ENCODE peak calls at places on chromosome 22, in eight cellular contexts. One of them, this sample, is unnamed.

GRCh38 chr22:19705181-19705934 is 8.9 kb upstream of the SEPTIN5 start:
- DNase-seq in uterus: no peak
- DNase-seq in A549: no peak
- DNase-seq in adrenal gland: no peak
- DNase-seq in heart left ventricle: no peak
- DNase-seq in endothelial cell of umbilical vein: no peak
- DNase-seq in K562: peak; percentile 43
- DNase-seq in IMR-90: no peak
- DNase-seq in this sample: no peak

GRCh38 chr22:29626497-29627195 is 23.2 kb downstream of the NF2 start:
- DNase-seq in uterus: no peak
- DNase-seq in A549: no peak
- DNase-seq in adrenal gland: no peak
- DNase-seq in heart left ventricle: no peak
- DNase-seq in endothelial cell of umbilical vein: no peak
- DNase-seq in K562: no peak
- DNase-seq in IMR-90: peak; percentile 91
- DNase-seq in this sample: no peak

GRCh38 chr22:44721206-44721605 is 19.2 kb downstream of the PRR5 start:
- DNase-seq in uterus: no peak
- DNase-seq in A549: no peak
- DNase-seq in adrenal gland: no peak
- DNase-seq in heart left ventricle: no peak
- DNase-seq in endothelial cell of umbilical vein: no peak
- DNase-seq in K562: peak; percentile 14
- DNase-seq in IMR-90: no peak
- DNase-seq in this sample: no peak

GRCh38 chr22:32590556-32590955 is 115.9 kb downstream of the FBXO7 start:
- DNase-seq in uterus: no peak
- DNase-seq in A549: no peak
- DNase-seq in adrenal gland: no peak
- DNase-seq in heart left ventricle: no peak
- DNase-seq in endothelial cell of umbilical vein: no peak
- DNase-seq in K562: no peak
- DNase-seq in IMR-90: peak; percentile 63
- DNase-seq in this sample: no peak

GRCh38 chr22:23251445-23252093 is 71.3 kb downstream of the BCR start:
- DNase-seq in uterus: no peak
- DNase-seq in A549: peak; percentile 9
- DNase-seq in adrenal gland: peak; percentile 76
- DNase-seq in heart left ventricle: no peak
- DNase-seq in endothelial cell of umbilical vein: no peak
- DNase-seq in K562: peak; percentile 94
- DNase-seq in IMR-90: peak; percentile 45
- DNase-seq in this sample: no peak

GRCh38 chr22:45915841-45916240 is 61.1 kb downstream of the WNT7B start:
- DNase-seq in uterus: no peak
- DNase-seq in A549: no peak
- DNase-seq in adrenal gland: no peak
- DNase-seq in heart left ventricle: no peak
- DNase-seq in endothelial cell of umbilical vein: no peak
- DNase-seq in K562: no peak
- DNase-seq in IMR-90: no peak
- DNase-seq in this sample: no peak

GRCh38 chr22:19621372-19622060 is 92.8 kb upstream of the SEPTIN5 start:
- DNase-seq in uterus: no peak
- DNase-seq in A549: no peak
- DNase-seq in adrenal gland: no peak
- DNase-seq in heart left ventricle: no peak
- DNase-seq in endothelial cell of umbilical vein: peak; percentile 53
- DNase-seq in K562: no peak
- DNase-seq in IMR-90: no peak
- DNase-seq in this sample: no peak

GRCh38 chr22:45651931-45652528 is 19.6 kb upstream of the ATXN10 start:
- DNase-seq in uterus: no peak
- DNase-seq in A549: no peak
- DNase-seq in adrenal gland: no peak
- DNase-seq in heart left ventricle: no peak
- DNase-seq in endothelial cell of umbilical vein: no peak
- DNase-seq in K562: no peak
- DNase-seq in IMR-90: no peak
- DNase-seq in this sample: no peak

GRCh38 chr22:41092847-41093371 is 517 bp downstream of the EP300 start:
- DNase-seq in uterus: no peak
- DNase-seq in A549: peak; percentile 29
- DNase-seq in adrenal gland: peak; percentile 31
- DNase-seq in heart left ventricle: peak; percentile 53
- DNase-seq in endothelial cell of umbilical vein: peak; percentile 50
- DNase-seq in K562: peak; percentile 44
- DNase-seq in IMR-90: peak; percentile 20
- DNase-seq in this sample: no peak

GRCh38 chr22:41561335-41561734 is 525 bp downstream of the CSDC2 start:
- DNase-seq in uterus: no peak
- DNase-seq in A549: no peak
- DNase-seq in adrenal gland: no peak
- DNase-seq in heart left ventricle: peak; percentile 54
- DNase-seq in endothelial cell of umbilical vein: no peak
- DNase-seq in K562: no peak
- DNase-seq in IMR-90: no peak
- DNase-seq in this sample: no peak

GRCh38 chr22:36950797-36951590 is 37.6 kb downstream of the CSF2RB start:
- DNase-seq in uterus: no peak
- DNase-seq in A549: no peak
- DNase-seq in adrenal gland: no peak
- DNase-seq in heart left ventricle: no peak
- DNase-seq in endothelial cell of umbilical vein: no peak
- DNase-seq in K562: no peak
- DNase-seq in IMR-90: no peak
- DNase-seq in this sample: no peak

GRCh38 chr22:43820671-43821305 is 8.7 kb upstream of the EFCAB6 start:
- DNase-seq in uterus: no peak
- DNase-seq in A549: no peak
- DNase-seq in adrenal gland: peak; percentile 9
- DNase-seq in heart left ventricle: no peak
- DNase-seq in endothelial cell of umbilical vein: no peak
- DNase-seq in K562: no peak
- DNase-seq in IMR-90: no peak
- DNase-seq in this sample: no peak

GRCh38 chr22:46416537-46417267 is 81.2 kb downstream of the TRMU start:
- DNase-seq in uterus: no peak
- DNase-seq in A549: no peak
- DNase-seq in adrenal gland: no peak
- DNase-seq in heart left ventricle: peak; percentile 23
- DNase-seq in endothelial cell of umbilical vein: no peak
- DNase-seq in K562: no peak
- DNase-seq in IMR-90: no peak
- DNase-seq in this sample: no peak

GRCh38 chr22:37617431-37617830 is 8.8 kb downstream of the GGA1 start:
- DNase-seq in uterus: no peak
- DNase-seq in A549: no peak
- DNase-seq in adrenal gland: no peak
- DNase-seq in heart left ventricle: no peak
- DNase-seq in endothelial cell of umbilical vein: no peak
- DNase-seq in K562: no peak
- DNase-seq in IMR-90: no peak
- DNase-seq in this sample: no peak

GRCh38 chr22:23804781-23805291 is 18.1 kb downstream of the SMARCB1 start:
- DNase-seq in uterus: no peak
- DNase-seq in A549: no peak
- DNase-seq in adrenal gland: no peak
- DNase-seq in heart left ventricle: no peak
- DNase-seq in endothelial cell of umbilical vein: no peak
- DNase-seq in K562: no peak
- DNase-seq in IMR-90: no peak
- DNase-seq in this sample: no peak

GRCh38 chr22:40973144-40973543 is 22.0 kb downstream of the RBX1 start:
- DNase-seq in uterus: no peak
- DNase-seq in A549: no peak
- DNase-seq in adrenal gland: no peak
- DNase-seq in heart left ventricle: no peak
- DNase-seq in endothelial cell of umbilical vein: no peak
- DNase-seq in K562: no peak
- DNase-seq in IMR-90: no peak
- DNase-seq in this sample: no peak

GRCh38 chr22:33921576-33922181 is 1.4 kb upstream of the LARGE1 start:
- DNase-seq in uterus: peak; percentile 76
- DNase-seq in A549: peak; percentile 17
- DNase-seq in adrenal gland: peak; percentile 54
- DNase-seq in heart left ventricle: peak; percentile 76
- DNase-seq in endothelial cell of umbilical vein: no peak
- DNase-seq in K562: no peak
- DNase-seq in IMR-90: peak; percentile 60
- DNase-seq in this sample: peak; percentile 33

GRCh38 chr22:28874816-28875320 is 8.5 kb upstream of the ZNRF3 start:
- DNase-seq in uterus: no peak
- DNase-seq in A549: no peak
- DNase-seq in adrenal gland: no peak
- DNase-seq in heart left ventricle: no peak
- DNase-seq in endothelial cell of umbilical vein: no peak
- DNase-seq in K562: no peak
- DNase-seq in IMR-90: no peak
- DNase-seq in this sample: no peak

DNA sequence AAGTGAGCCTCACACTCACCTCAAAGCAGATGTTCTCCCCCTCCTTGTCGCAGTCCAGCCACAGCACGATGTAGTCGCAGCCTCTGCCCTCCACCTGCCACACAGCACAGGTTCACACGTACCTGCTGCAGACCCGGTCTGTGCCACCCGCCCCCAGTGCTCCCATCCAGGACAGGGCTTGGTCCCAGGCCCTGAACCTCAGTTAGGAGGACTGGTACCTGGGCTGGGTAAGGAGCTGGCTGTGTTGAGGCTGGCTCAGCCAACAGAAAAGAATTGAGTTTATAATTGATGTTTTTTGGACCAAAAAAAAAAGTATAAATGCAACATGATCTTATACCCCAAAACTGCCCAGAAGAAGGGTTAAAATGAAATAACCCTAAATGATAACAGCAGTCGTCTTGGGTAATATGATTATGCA is 10.7 kb downstream of the TOP3B start:
- DNase-seq in uterus: no peak
- DNase-seq in A549: no peak
- DNase-seq in adrenal gland: no peak
- DNase-seq in heart left ventricle: no peak
- DNase-seq in endothelial cell of umbilical vein: no peak
- DNase-seq in K562: no peak
- DNase-seq in IMR-90: no peak
- DNase-seq in this sample: no peak
- TF ChIP-seq POLR2A in uterus: no peak
- TF ChIP-seq POLR2A in A549: no peak
- TF ChIP-seq POLR2A in adrenal gland: no peak
- TF ChIP-seq POLR2A in heart left ventricle: no peak
- TF ChIP-seq POLR2A in endothelial cell of umbilical vein: no peak
- TF ChIP-seq POLR2A in K562: no peak
- TF ChIP-seq POLR2A in IMR-90: no peak
- TF ChIP-seq POLR2A in this sample: no peak

GRCh38 chr22:42721045-42721434 is 370 bp upstream of the A4GALT start:
- DNase-seq in uterus: no peak
- DNase-seq in A549: no peak
- DNase-seq in adrenal gland: no peak
- DNase-seq in heart left ventricle: peak; percentile 40
- DNase-seq in endothelial cell of umbilical vein: no peak
- DNase-seq in K562: no peak
- DNase-seq in IMR-90: no peak
- DNase-seq in this sample: no peak

GRCh38 chr22:42717197-42717967 is 3.3 kb downstream of the A4GALT start:
- DNase-seq in uterus: peak; percentile 72
- DNase-seq in A549: peak; percentile 66
- DNase-seq in adrenal gland: peak; percentile 47
- DNase-seq in heart left ventricle: no peak
- DNase-seq in endothelial cell of umbilical vein: no peak
- DNase-seq in K562: peak; percentile 21
- DNase-seq in IMR-90: no peak
- DNase-seq in this sample: no peak

GRCh38 chr22:42719133-42719532 is 1.5 kb downstream of the A4GALT start:
- DNase-seq in uterus: no peak
- DNase-seq in A549: no peak
- DNase-seq in adrenal gland: no peak
- DNase-seq in heart left ventricle: peak; percentile 61
- DNase-seq in endothelial cell of umbilical vein: no peak
- DNase-seq in K562: no peak
- DNase-seq in IMR-90: no peak
- DNase-seq in this sample: no peak

GRCh38 chr22:42720263-42721044 is at the start of gene A4GALT:
- DNase-seq in uterus: no peak
- DNase-seq in A549: no peak
- DNase-seq in adrenal gland: no peak
- DNase-seq in heart left ventricle: peak; percentile 52
- DNase-seq in endothelial cell of umbilical vein: no peak
- DNase-seq in K562: no peak
- DNase-seq in IMR-90: no peak
- DNase-seq in this sample: no peak

GRCh38 chr22:42719656-42720262 is 911 bp downstream of the A4GALT start:
- DNase-seq in uterus: peak; percentile 30
- DNase-seq in A549: no peak
- DNase-seq in adrenal gland: no peak
- DNase-seq in heart left ventricle: peak; percentile 37
- DNase-seq in endothelial cell of umbilical vein: no peak
- DNase-seq in K562: no peak
- DNase-seq in IMR-90: no peak
- DNase-seq in this sample: no peak
- H3K27ac ChIP-seq in uterus: peak overlapping the region; percentile 82
- H3K27ac ChIP-seq in A549: peak overlapping the region; percentile 83
- H3K27ac ChIP-seq in adrenal gland: peak overlapping the region; percentile 72
- H3K27ac ChIP-seq in heart left ventricle: peak overlapping the region; percentile 99
- H3K27ac ChIP-seq in endothelial cell of umbilical vein: no peak overlapping the region
- H3K27ac ChIP-seq in K562: no peak overlapping the region
- H3K27ac ChIP-seq in IMR-90: peak overlapping the region; percentile 67
- H3K27ac ChIP-seq in this sample: peak overlapping the region; percentile 53

GRCh38 chr22:30968924-30969531 is at the start of gene TUG1:
- DNase-seq in uterus: peak; percentile 97
- DNase-seq in A549: peak; percentile 99
- DNase-seq in adrenal gland: peak; percentile 99
- DNase-seq in heart left ventricle: peak; percentile 99
- DNase-seq in endothelial cell of umbilical vein: peak; percentile 99
- DNase-seq in K562: peak; percentile 98
- DNase-seq in IMR-90: peak; percentile 98
- DNase-seq in this sample: peak; percentile 98
- TF ChIP-seq POLR2A in uterus: peak; percentile 92
- TF ChIP-seq POLR2A in A549: peak; percentile 17
- TF ChIP-seq POLR2A in adrenal gland: peak; percentile 52
- TF ChIP-seq POLR2A in heart left ventricle: peak; percentile 72
- TF ChIP-seq POLR2A in endothelial cell of umbilical vein: peak; percentile 58
- TF ChIP-seq POLR2A in K562: peak; percentile 77
- TF ChIP-seq POLR2A in IMR-90: peak; percentile 88
- TF ChIP-seq POLR2A in this sample: peak; percentile 74

DNA sequence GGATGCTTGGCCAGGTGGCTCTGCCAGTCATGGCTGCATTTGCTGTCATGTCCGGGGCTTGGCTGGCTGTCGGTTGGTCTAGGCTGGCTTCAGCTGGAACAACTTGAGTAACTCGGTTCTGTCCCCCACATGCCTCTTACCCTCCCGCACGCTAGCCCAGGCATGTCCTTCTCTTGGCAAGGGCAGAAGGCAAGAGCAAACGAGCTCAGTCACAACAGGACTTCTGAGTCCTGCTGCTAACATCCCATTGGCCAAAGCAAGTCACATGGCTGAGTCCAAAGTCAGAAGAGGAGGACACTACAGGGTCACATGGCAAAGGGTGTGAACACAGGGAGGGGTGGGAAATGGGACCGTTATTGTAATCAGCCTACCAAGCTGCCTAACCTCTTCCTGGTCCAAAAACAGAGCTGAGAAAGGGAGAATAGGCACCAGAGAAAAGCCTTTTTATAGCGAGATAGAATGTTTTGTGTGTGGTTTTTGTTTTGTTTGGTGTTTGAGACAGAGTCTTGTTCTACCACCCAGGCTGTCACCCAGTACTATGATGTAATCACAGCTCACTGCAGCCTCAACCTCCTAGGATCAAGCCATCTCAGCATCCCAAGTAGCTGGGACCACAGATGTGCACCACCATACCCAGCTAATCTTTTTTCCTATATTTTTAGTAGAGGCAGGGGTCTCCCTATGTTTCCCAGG is 81.9 kb downstream of the MN1 start:
- DNase-seq in uterus: no peak
- DNase-seq in A549: peak; percentile 69
- DNase-seq in adrenal gland: peak; percentile 50
- DNase-seq in heart left ventricle: peak; percentile 35
- DNase-seq in endothelial cell of umbilical vein: no peak
- DNase-seq in K562: peak; percentile 81
- DNase-seq in IMR-90: peak; percentile 16
- DNase-seq in this sample: no peak
- H3K27ac ChIP-seq in uterus: no peak overlapping the region
- H3K27ac ChIP-seq in A549: peak overlapping the region; percentile 84
- H3K27ac ChIP-seq in adrenal gland: no peak overlapping the region
- H3K27ac ChIP-seq in heart left ventricle: peak overlapping the region; percentile 50
- H3K27ac ChIP-seq in endothelial cell of umbilical vein: no peak overlapping the region
- H3K27ac ChIP-seq in K562: peak overlapping the region; percentile 31
- H3K27ac ChIP-seq in IMR-90: no peak overlapping the region
- H3K27ac ChIP-seq in this sample: no peak overlapping the region

This sample was measured in tibial nerve.